ENCODE peak calls at places on chromosomes 13 and 19, in seven cellular contexts. J is AML-193; D is HCEC 1CT; Y is T-helper 1 cell; H is stimulated activated CD8-positive, alpha-beta memory T cell treated with anti-CD3 and anti-CD28 coated beads, Interleukin-2, amount 100 ng/mL, for 48 hours; T is endothelial cell; B is NCI-H1092. R is an unnamed sample.

GRCh38 chr19:11735375-11735774 is 3.4 kb downstream of the ZNF823 start:
- DNase-seq in B (no peak), H (no peak), J (no peak), Y (no peak), T (no peak), D (no peak), R (no peak)

GRCh38 chr19:547836-548720 is 4.2 kb downstream of the GZMM start:
- DNase-seq in H (no peak), T (no peak), J (no peak), Y (no peak), B (no peak), D (no peak), R (no peak)

GRCh38 chr13:19852766-19853165 is 10.7 kb downstream of the ZMYM5 start:
- DNase-seq in T (no peak), J (no peak), Y (no peak), B (no peak), D (no peak), H (no peak), R (no peak)

GRCh38 chr19:49147923-49148682 is 7.1 kb downstream of the HRC start:
- DNase-seq in T (no peak), H (no peak), B (no peak), Y (no peak), J (no peak), D (no peak), R (no peak)

GRCh38 chr13:41944635-41945401 is 16.1 kb downstream of the VWA8 start:
- DNase-seq in D (no peak), T (no peak), B (no peak), H (no peak), J (no peak), Y (no peak), R (no peak)

GRCh38 chr19:19595171-19595701 is 23.3 kb downstream of the PBX4 start:
- DNase-seq in Y (no peak), T (no peak), H (no peak), B (no peak), J (peak), D (peak), R (no peak)

GRCh38 chr13:104256701-104257100 is 1190.5 kb upstream of the SLC10A2 start:
- DNase-seq in H (no peak), J (no peak), T (no peak), D (no peak), Y (no peak), B (no peak), R (no peak)

GRCh38 chr13:114068723-114069322 is 63.6 kb downstream of the RASA3 start:
- DNase-seq in Y (no peak), D (peak), J (no peak), H (no peak), B (no peak), T (no peak), R (no peak)

GRCh38 chr13:39935155-39935554 is 279.7 kb downstream of the COG6 start:
- DNase-seq in T (no peak), Y (no peak), D (no peak), B (no peak), H (no peak), J (no peak), R (no peak)

GRCh38 chr13:42038661-42039456 is 9.6 kb upstream of the DGKH start:
- DNase-seq in J (no peak), T (no peak), Y (no peak), B (no peak), H (no peak), D (peak), R (no peak)

GRCh38 chr19:55212447-55212846 is 3.1 kb upstream of the PTPRH start:
- DNase-seq in J (no peak), H (peak), Y (no peak), T (no peak), B (no peak), D (no peak), R (no peak)

GRCh38 chr19:55113570-55114039 is 3.8 kb downstream of the PPP1R12C start:
- DNase-seq in T (peak), H (no peak), B (no peak), J (no peak), D (peak), Y (no peak), R (no peak)

GRCh38 chr19:29263305-29264080 is 50.5 kb upstream of the UQCRFS1 start:
- DNase-seq in J (peak), Y (peak), B (peak), D (no peak), T (peak), H (peak), R (peak)